ENCODE peak calls at places on chromosomes 1 and 21, in six cellular contexts. One of them, this sample, is unnamed.

GRCh38 chr1:17826165-17826488 is 71.0 kb downstream of the ACTL8 start:
- DNase-seq in H4: no peak
- DNase-seq in stimulated activated CD8-positive, alpha-beta memory T cell treated with anti-CD3 and anti-CD28 coated beads, Interleukin-15, amount 100 ng/mL, for 4 hours: no peak
- DNase-seq in activated T-cell treated with anti-CD3 and anti-CD28 coated beads for 1 hour: no peak
- DNase-seq in astrocyte of the spinal cord: no peak
- DNase-seq in T47D: peak
- DNase-seq in this sample: no peak

GRCh38 chr1:203327684-203328457 is 22.6 kb downstream of the BTG2 start:
- DNase-seq in astrocyte of the spinal cord: peak
- DNase-seq in H4: peak
- DNase-seq in T47D: peak
- DNase-seq in stimulated activated CD8-positive, alpha-beta memory T cell treated with anti-CD3 and anti-CD28 coated beads, Interleukin-15, amount 100 ng/mL, for 4 hours: no peak
- DNase-seq in activated T-cell treated with anti-CD3 and anti-CD28 coated beads for 1 hour: peak
- DNase-seq in this sample: peak

GRCh38 chr1:65069186-65069585 is 78.8 kb upstream of the AK4 start:
- DNase-seq in stimulated activated CD8-positive, alpha-beta memory T cell treated with anti-CD3 and anti-CD28 coated beads, Interleukin-15, amount 100 ng/mL, for 4 hours: no peak
- DNase-seq in astrocyte of the spinal cord: no peak
- DNase-seq in T47D: no peak
- DNase-seq in H4: no peak
- DNase-seq in activated T-cell treated with anti-CD3 and anti-CD28 coated beads for 1 hour: peak
- DNase-seq in this sample: no peak

GRCh38 chr1:71224958-71225357 is 144.1 kb upstream of the ZRANB2 start:
- DNase-seq in stimulated activated CD8-positive, alpha-beta memory T cell treated with anti-CD3 and anti-CD28 coated beads, Interleukin-15, amount 100 ng/mL, for 4 hours: no peak
- DNase-seq in H4: no peak
- DNase-seq in T47D: no peak
- DNase-seq in activated T-cell treated with anti-CD3 and anti-CD28 coated beads for 1 hour: no peak
- DNase-seq in astrocyte of the spinal cord: no peak
- DNase-seq in this sample: no peak

GRCh38 chr1:245301921-245302320 is 147.1 kb downstream of the KIF26B start:
- DNase-seq in activated T-cell treated with anti-CD3 and anti-CD28 coated beads for 1 hour: no peak
- DNase-seq in T47D: no peak
- DNase-seq in astrocyte of the spinal cord: no peak
- DNase-seq in stimulated activated CD8-positive, alpha-beta memory T cell treated with anti-CD3 and anti-CD28 coated beads, Interleukin-15, amount 100 ng/mL, for 4 hours: no peak
- DNase-seq in H4: no peak
- DNase-seq in this sample: no peak

GRCh38 chr21:46540087-46540710 is 64.7 kb downstream of the S100B start:
- DNase-seq in stimulated activated CD8-positive, alpha-beta memory T cell treated with anti-CD3 and anti-CD28 coated beads, Interleukin-15, amount 100 ng/mL, for 4 hours: no peak
- DNase-seq in H4: no peak
- DNase-seq in T47D: no peak
- DNase-seq in astrocyte of the spinal cord: no peak
- DNase-seq in activated T-cell treated with anti-CD3 and anti-CD28 coated beads for 1 hour: no peak
- DNase-seq in this sample: no peak

GRCh38 chr21:45357436-45358260 is 47.3 kb upstream of the COL18A1 start:
- DNase-seq in activated T-cell treated with anti-CD3 and anti-CD28 coated beads for 1 hour: no peak
- DNase-seq in astrocyte of the spinal cord: no peak
- DNase-seq in stimulated activated CD8-positive, alpha-beta memory T cell treated with anti-CD3 and anti-CD28 coated beads, Interleukin-15, amount 100 ng/mL, for 4 hours: no peak
- DNase-seq in T47D: no peak
- DNase-seq in H4: no peak
- DNase-seq in this sample: no peak

GRCh38 chr1:172582889-172583288 is 49.9 kb downstream of the SUCO start:
- DNase-seq in astrocyte of the spinal cord: no peak
- DNase-seq in H4: no peak
- DNase-seq in activated T-cell treated with anti-CD3 and anti-CD28 coated beads for 1 hour: no peak
- DNase-seq in stimulated activated CD8-positive, alpha-beta memory T cell treated with anti-CD3 and anti-CD28 coated beads, Interleukin-15, amount 100 ng/mL, for 4 hours: no peak
- DNase-seq in T47D: no peak
- DNase-seq in this sample: no peak